ENCODE peak calls at places on chromosome 10, in four cellular contexts. One of them, this sample, is unnamed.

GRCh38 chr10:104923501-104923900 is 282.4 kb downstream of the SORCS3 start:
- DNase-seq in LHCN-M2: no peak
- DNase-seq in GM06990: no peak
- DNase-seq in MV-4-11: no peak
- DNase-seq in this sample: no peak

GRCh38 chr10:44696496-44696895 is 214.6 kb upstream of the TMEM72 start:
- DNase-seq in LHCN-M2: no peak
- DNase-seq in GM06990: no peak
- DNase-seq in MV-4-11: no peak
- DNase-seq in this sample: no peak

GRCh38 chr10:44413416-44413815 is 28.5 kb upstream of the CXCL12 start:
- DNase-seq in GM06990: no peak
- DNase-seq in LHCN-M2: no peak
- DNase-seq in MV-4-11: no peak
- DNase-seq in this sample: no peak

GRCh38 chr10:132036887-132037675 is 28.7 kb upstream of the JAKMIP3 start:
- DNase-seq in MV-4-11: no peak
- DNase-seq in LHCN-M2: no peak
- DNase-seq in GM06990: no peak
- DNase-seq in this sample: no peak

GRCh38 chr10:71575446-71575845 is 144.1 kb downstream of the C10orf105 start:
- DNase-seq in MV-4-11: no peak
- DNase-seq in GM06990: no peak
- DNase-seq in LHCN-M2: no peak
- DNase-seq in this sample: no peak

GRCh38 chr10:72659694-72660093 is 32.2 kb upstream of the MCU start:
- DNase-seq in MV-4-11: no peak
- DNase-seq in GM06990: no peak
- DNase-seq in LHCN-M2: no peak
- DNase-seq in this sample: no peak

GRCh38 chr10:120490288-120490687 is 33.3 kb downstream of the PLPP4 start:
- DNase-seq in GM06990: no peak
- DNase-seq in MV-4-11: no peak
- DNase-seq in LHCN-M2: no peak
- DNase-seq in this sample: no peak

GRCh38 chr10:129706081-129706480 is 239.0 kb downstream of the MGMT start:
- DNase-seq in GM06990: no peak
- DNase-seq in LHCN-M2: no peak
- DNase-seq in MV-4-11: no peak
- DNase-seq in this sample: no peak

GRCh38 chr10:118500477-118501104 is 94.9 kb downstream of the PRLHR start:
- DNase-seq in LHCN-M2: no peak
- DNase-seq in MV-4-11: no peak
- DNase-seq in GM06990: no peak
- DNase-seq in this sample: no peak

GRCh38 chr10:121975295-121976086 is 474 bp upstream of the NSMCE4A start:
- DNase-seq in GM06990: no peak
- DNase-seq in LHCN-M2: no peak
- DNase-seq in MV-4-11: no peak
- DNase-seq in this sample: peak; percentile 22

GRCh38 chr10:14039968-14040668 is 290.6 kb downstream of the FRMD4A start:
- DNase-seq in GM06990: no peak
- DNase-seq in MV-4-11: no peak
- DNase-seq in LHCN-M2: no peak
- DNase-seq in this sample: no peak

GRCh38 chr10:45220985-45221384 is 94.4 kb downstream of the OR13A1 start:
- DNase-seq in MV-4-11: no peak
- DNase-seq in LHCN-M2: no peak
- DNase-seq in GM06990: no peak
- DNase-seq in this sample: no peak

GRCh38 chr10:29667191-29667590 is 32.4 kb upstream of the SVIL start:
- DNase-seq in MV-4-11: no peak
- DNase-seq in LHCN-M2: no peak
- DNase-seq in GM06990: no peak
- DNase-seq in this sample: no peak

GRCh38 chr10:805635-806305 is 116.3 kb upstream of the DIP2C start:
- DNase-seq in MV-4-11: no peak
- DNase-seq in LHCN-M2: no peak
- DNase-seq in GM06990: no peak
- DNase-seq in this sample: no peak

GRCh38 chr10:88865281-88865876 is 13.7 kb upstream of the ANKRD22 start:
- DNase-seq in GM06990: no peak
- DNase-seq in LHCN-M2: peak; percentile 56
- DNase-seq in MV-4-11: peak; percentile 71
- DNase-seq in this sample: peak; percentile 54

GRCh38 chr10:114102253-114102652 is 58.6 kb downstream of the ADRB1 start:
- DNase-seq in GM06990: no peak
- DNase-seq in MV-4-11: peak; percentile 75
- DNase-seq in LHCN-M2: no peak
- DNase-seq in this sample: peak; percentile 53

GRCh38 chr10:93376372-93377296 is 105.5 kb downstream of the MYOF start:
- DNase-seq in MV-4-11: peak; percentile 76
- DNase-seq in GM06990: peak; percentile 9
- DNase-seq in LHCN-M2: peak; percentile 85
- DNase-seq in this sample: peak; percentile 89

GRCh38 chr10:101683226-101683625 is 11.7 kb downstream of the FBXW4 start:
- DNase-seq in MV-4-11: no peak
- DNase-seq in LHCN-M2: no peak
- DNase-seq in GM06990: no peak
- DNase-seq in this sample: no peak

GRCh38 chr10:90111671-90112070 is 410.3 kb downstream of the KIF20B start:
- DNase-seq in MV-4-11: no peak
- DNase-seq in GM06990: no peak
- DNase-seq in LHCN-M2: no peak
- DNase-seq in this sample: no peak

GRCh38 chr10:100867564-100867963 is 45.2 kb upstream of the SLF2 start:
- DNase-seq in MV-4-11: no peak
- DNase-seq in LHCN-M2: no peak
- DNase-seq in GM06990: no peak
- DNase-seq in this sample: no peak

GRCh38 chr10:71459513-71459912 is 62.8 kb downstream of the CDH23 start:
- DNase-seq in LHCN-M2: no peak
- DNase-seq in MV-4-11: no peak
- DNase-seq in GM06990: no peak
- DNase-seq in this sample: no peak

GRCh38 chr10:7819126-7819470 is 793 bp downstream of the TAF3 start:
- DNase-seq in MV-4-11: peak; percentile 54
- DNase-seq in GM06990: no peak
- DNase-seq in LHCN-M2: peak; percentile 39
- DNase-seq in this sample: peak; percentile 56

GRCh38 chr10:21272585-21273399 is 252.7 kb downstream of the SKIDA1 start:
- DNase-seq in GM06990: no peak
- DNase-seq in MV-4-11: peak; percentile 76
- DNase-seq in LHCN-M2: no peak
- DNase-seq in this sample: peak; percentile 24

GRCh38 chr10:120005408-120006280 is 113.1 kb downstream of the SEC23IP start:
- DNase-seq in GM06990: no peak
- DNase-seq in LHCN-M2: no peak
- DNase-seq in MV-4-11: no peak
- DNase-seq in this sample: no peak

GRCh38 chr10:97553575-97554100 is 18.9 kb upstream of the ANKRD2 start:
- DNase-seq in MV-4-11: peak; percentile 16
- DNase-seq in GM06990: peak; percentile 54
- DNase-seq in LHCN-M2: peak; percentile 71
- DNase-seq in this sample: peak; percentile 77

GRCh38 chr10:12181065-12181775 is 14.5 kb downstream of the NUDT5 start:
- DNase-seq in MV-4-11: peak; percentile 100
- DNase-seq in LHCN-M2: peak; percentile 43
- DNase-seq in GM06990: no peak
- DNase-seq in this sample: peak; percentile 96

GRCh38 chr10:17915181-17915580 is 36.5 kb upstream of the SLC39A12 start:
- DNase-seq in MV-4-11: no peak
- DNase-seq in LHCN-M2: no peak
- DNase-seq in GM06990: no peak
- DNase-seq in this sample: no peak